ENCODE peak calls at places on chromosome 6, in seven cellular contexts. H is hepatocyte, R is mucosa of descending colon, X is H1, N is suprapubic skin, Q is heart right ventricle, T is stomach. Z is an unnamed sample. For H3K4me1 and H3K9me3, the result is how much of the 10 kb centered on the place peaks cover.

GRCh38 chr6:82182756-82183155 is 64.8 kb downstream of the IBTK start:
- DNase-seq in T (no peak), H (no peak), R (no peak), Q (no peak), X (no peak), N (no peak), Z (no peak)

GRCh38 chr6:88124925-88125557 is 41.1 kb downstream of the CNR1 start:
- DNase-seq in H (peak), N (no peak), T (no peak), X (no peak), Q (no peak), R (no peak), Z (no peak)

GRCh38 chr6:34441526-34441925 is 15.7 kb upstream of the RPS10 start:
- DNase-seq in X (no peak), R (no peak), Q (no peak), N (no peak), T (no peak), H (no peak), Z (no peak)

GRCh38 chr6:82362868-82363267 is 749 bp upstream of the TPBG start:
- DNase-seq in T (no peak), N (peak), R (no peak), Q (peak), H (peak), X (no peak), Z (no peak)

GRCh38 chr6:89145962-89146747 is at the start of gene PM20D2:
- DNase-seq in X (peak), T (peak), R (peak), N (peak), H (peak), Q (peak), Z (peak)

GRCh38 chr6:44041461-44042260 is 85.6 kb downstream of the MRPL14 start:
- DNase-seq in X (no peak), N (peak), R (no peak), H (peak), T (no peak), Q (no peak), Z (peak)

GRCh38 chr6:111663232-111663631 is 57.6 kb upstream of the TRAF3IP2 start:
- DNase-seq in H (no peak), Q (no peak), N (no peak), X (peak), T (no peak), R (no peak), Z (no peak)

GRCh38 chr6:12017263-12017662 is 5.2 kb downstream of the HIVEP1 start:
- DNase-seq in Q (no peak), T (no peak), X (no peak), R (peak), N (no peak), H (no peak), Z (no peak)

GRCh38 chr6:39044181-39044580 is 4.4 kb upstream of the GLP1R start:
- DNase-seq in T (no peak), H (no peak), X (no peak), N (no peak), R (no peak), Q (no peak), Z (no peak)

GRCh38 chr6:105810922-105811482 is 275.1 kb upstream of the PRDM1 start:
- DNase-seq in X (no peak), H (no peak), Q (no peak), N (no peak), R (no peak), T (no peak), Z (no peak)

GRCh38 chr6:106546322-106547052 is 82.8 kb downstream of the RTN4IP1 start:
- DNase-seq in T (no peak), R (no peak), X (no peak), H (peak), N (no peak), Q (no peak), Z (no peak)

GRCh38 chr6:29631209-29631810 is 1.7 kb downstream of the GABBR1 start:
- DNase-seq in T (no peak), Q (no peak), X (peak), R (no peak), N (no peak), H (peak), Z (no peak)

GRCh38 chr6:137827411-137827940 is 39.6 kb upstream of the TNFAIP3 start:
- DNase-seq in T (no peak), R (no peak), X (no peak), N (no peak), Q (no peak), H (no peak), Z (no peak)

GRCh38 chr6:132811276-132811675 is 3.1 kb upstream of the RPS12 start:
- DNase-seq in N (no peak), T (no peak), X (no peak), R (no peak), Q (no peak), H (peak), Z (no peak)

GRCh38 chr6:142728910-142729481 is 216.0 kb downstream of the HIVEP2 start:
- DNase-seq in T (no peak), X (no peak), R (no peak), Q (no peak), N (no peak), H (peak), Z (no peak)

GRCh38 chr6:14406616-14407343 is 289.2 kb downstream of the CD83 start:
- DNase-seq in T (no peak), H (no peak), Q (peak), R (no peak), X (no peak), N (no peak), Z (no peak)

GRCh38 chr6:23633986-23634385 is 492.0 kb upstream of the NRSN1 start:
- DNase-seq in R (no peak), X (no peak), Q (no peak), H (no peak), N (no peak), T (no peak), Z (no peak)

GRCh38 chr6:3013486-3013885 is 13.8 kb downstream of the NQO2 start:
- DNase-seq in R (no peak), Q (no peak), H (no peak), T (peak), N (no peak), X (no peak), Z (peak)

GRCh38 chr6:136723780-136724179 is 68.5 kb downstream of the MAP3K5 start:
- DNase-seq in T (no peak), R (no peak), X (no peak), Q (no peak), N (no peak), H (no peak), Z (no peak)

GRCh38 chr6:108760158-108761050 is 87.8 kb upstream of the ARMC2 start:
- DNase-seq in R (no peak), Q (peak), X (no peak), H (peak), T (no peak), N (no peak), Z (no peak)

GRCh38 chr6:108650781-108651180 is 90.1 kb downstream of the FOXO3 start:
- DNase-seq in X (no peak), R (no peak), N (no peak), H (no peak), T (no peak), Q (no peak), Z (no peak)

GRCh38 chr6:125906158-125906998 is 50.2 kb upstream of the HINT3 start:
- DNase-seq in Q (peak), N (no peak), T (peak), H (peak), R (peak), X (peak), Z (no peak)

DNA sequence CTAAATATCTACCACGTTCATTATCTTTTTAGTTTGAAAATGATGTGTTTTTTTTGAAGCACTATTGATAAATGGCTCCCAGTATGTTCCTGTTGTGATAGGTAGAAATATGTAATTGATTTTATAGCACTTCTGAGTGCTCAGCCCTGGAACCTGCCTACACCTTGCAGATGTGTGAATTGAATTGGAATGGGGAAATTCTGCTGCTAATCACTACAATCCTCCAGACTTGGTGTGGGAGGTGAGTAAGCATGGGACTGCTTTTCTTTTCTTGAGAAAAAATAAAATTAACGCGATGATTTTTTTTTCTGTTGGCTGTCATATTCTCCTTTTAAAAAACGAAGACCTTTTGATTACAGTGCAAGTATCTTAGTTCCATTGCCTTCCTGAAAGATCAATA is 37.1 kb upstream of the MLIP start:
- DNase-seq in R (no peak), X (no peak), Q (no peak), N (no peak), T (no peak), H (no peak), Z (no peak)
- H3K4me1 ChIP-seq in R (under half), X (under half), Q (under half), N (under half), T (under half), H (under half), Z (under half)

GRCh38 chr6:9851541-9852380 is 563.1 kb downstream of the TFAP2A start:
- DNase-seq in X (peak), T (no peak), N (no peak), Q (no peak), R (no peak), H (peak), Z (no peak)

GRCh38 chr6:9848094-9848493 is 566.8 kb downstream of the TFAP2A start:
- DNase-seq in T (no peak), R (no peak), H (no peak), Q (no peak), N (no peak), X (no peak), Z (no peak)

DNA sequence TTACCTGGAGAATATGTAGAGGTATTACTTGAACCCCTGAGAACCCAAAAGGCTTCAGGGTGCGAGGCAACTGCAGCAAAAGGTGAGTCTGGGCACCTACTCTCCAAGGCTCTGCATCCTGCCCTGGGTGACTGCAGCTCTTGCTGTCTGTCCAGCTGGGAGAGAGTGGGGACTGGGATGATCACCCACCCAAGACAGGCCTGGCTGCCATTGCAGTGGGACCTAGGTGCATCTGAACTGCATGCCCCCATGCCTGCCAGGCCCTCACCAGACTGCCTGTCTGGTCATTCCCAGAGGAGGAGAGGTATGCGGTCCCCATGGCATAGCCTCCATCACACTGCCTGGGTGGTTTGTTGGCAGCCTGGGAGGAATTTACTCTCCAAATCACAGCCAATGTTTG is 563.9 kb downstream of the TFAP2A start:
- DNase-seq in N (no peak), Q (no peak), H (no peak), R (no peak), T (no peak), X (no peak), Z (no peak)
- H3K9me3 ChIP-seq in N (under half), Q (half or more), H (under half), R (under half), T (half or more), X (under half), Z (under half)

GRCh38 chr6:129444683-129445082 is 265.3 kb downstream of the ARHGAP18 start:
- DNase-seq in N (no peak), R (no peak), T (no peak), X (no peak), H (no peak), Q (no peak), Z (no peak)

GRCh38 chr6:129446272-129446851 is 263.6 kb downstream of the ARHGAP18 start:
- DNase-seq in N (no peak), H (no peak), Q (no peak), R (no peak), T (no peak), X (no peak), Z (no peak)

GRCh38 chr6:129440691-129441090 is 269.3 kb downstream of the ARHGAP18 start:
- DNase-seq in T (no peak), N (no peak), R (no peak), X (no peak), Q (no peak), H (peak), Z (no peak)
- TF ChIP-seq CTCF in T (no peak), N (no peak), R (no peak), X (no peak), Q (no peak), H (no peak), Z (no peak)

GRCh38 chr6:30828027-30828962 is 56.0 kb upstream of the DDR1 start:
- DNase-seq in T (peak), N (peak), Q (peak), H (peak), X (peak), R (peak), Z (peak)
- H3K4me1 ChIP-seq in T (under half), N (under half), Q (under half), H (under half), X (under half), R (under half), Z (under half)

GRCh38 chr6:30873137-30873640 is 11.1 kb upstream of the DDR1 start:
- DNase-seq in Q (no peak), T (no peak), H (no peak), R (no peak), X (no peak), N (no peak), Z (no peak)
- H3K9me3 ChIP-seq in Q (under half), T (under half), H (under half), R (under half), X (under half), N (under half), Z (under half)

GRCh38 chr6:15512126-15512525 is 150.7 kb downstream of the DTNBP1 start:
- DNase-seq in H (no peak), Q (peak), R (peak), N (no peak), T (no peak), X (no peak), Z (no peak)
- TF ChIP-seq CTCF in H (peak), Q (peak), R (no peak), N (no peak), T (no peak), X (no peak), Z (no peak)

GRCh38 chr6:10583509-10583908 is 62.4 kb downstream of the GCNT2 start:
- DNase-seq in X (no peak), H (peak), T (no peak), Q (no peak), N (no peak), R (no peak), Z (no peak)
- H3K4me1 ChIP-seq in X (half or more), H (under half), T (under half), Q (under half), N (under half), R (under half), Z (under half)

GRCh38 chr6:79373880-79374279 is 139.4 kb upstream of the HMGN3 start:
- DNase-seq in Q (no peak), T (no peak), H (no peak), N (no peak), R (no peak), X (no peak), Z (no peak)

GRCh38 chr6:79373246-79373645 is 138.8 kb upstream of the HMGN3 start:
- DNase-seq in R (no peak), N (no peak), X (no peak), T (peak), Q (no peak), H (peak), Z (no peak)

GRCh38 chr6:79374308-79374707 is 139.8 kb upstream of the HMGN3 start:
- DNase-seq in N (no peak), R (no peak), T (no peak), Q (no peak), X (no peak), H (no peak), Z (no peak)

GRCh38 chr6:79372757-79373156 is 138.3 kb upstream of the HMGN3 start:
- DNase-seq in Q (no peak), X (no peak), N (no peak), T (no peak), H (no peak), R (no peak), Z (no peak)

DNA sequence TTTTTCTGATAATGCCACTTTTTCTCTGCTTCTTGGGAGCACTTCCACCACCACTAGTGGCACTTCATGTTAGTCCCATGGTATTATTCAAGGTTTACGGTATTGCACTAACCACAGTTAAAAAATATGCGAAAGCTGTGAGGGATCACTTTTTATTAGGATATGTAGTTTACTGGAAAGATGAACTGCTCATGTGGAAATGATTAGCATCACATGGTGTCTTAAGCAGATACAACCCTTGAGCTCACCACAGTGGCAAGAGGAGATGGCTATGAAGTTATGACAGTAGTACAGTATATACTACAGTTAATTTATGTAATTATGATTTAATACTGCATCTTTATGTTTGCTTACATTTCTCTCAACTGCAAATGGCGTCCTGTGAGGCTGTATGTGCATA is 134.5 kb upstream of the HMGN3 start:
- DNase-seq in T (no peak), X (no peak), N (no peak), R (no peak), H (no peak), Q (no peak), Z (no peak)
- H3K9me3 ChIP-seq in T (under half), X (under half), N (under half), R (under half), H (under half), Q (half or more), Z (under half)

DNA sequence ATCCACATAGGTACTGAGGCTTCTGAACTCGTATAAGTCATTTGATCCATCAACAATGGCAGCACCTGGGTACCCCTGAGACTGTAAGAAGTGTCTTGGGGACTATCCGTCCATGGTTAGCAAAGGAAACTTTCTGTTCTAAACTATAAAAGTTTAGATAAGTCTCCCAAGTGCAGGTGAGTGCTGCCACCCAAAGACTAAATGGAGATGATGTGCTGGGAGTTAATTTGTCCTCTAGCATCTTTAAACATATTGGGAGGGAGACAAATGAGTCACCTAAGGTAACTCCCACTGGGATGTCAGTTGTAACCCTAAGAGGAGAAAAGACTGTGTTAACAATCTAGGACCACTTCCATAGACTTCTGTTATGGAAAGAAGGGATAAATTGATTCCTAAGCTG is 6.2 kb downstream of the BEND6 start:
- DNase-seq in T (no peak), X (no peak), R (no peak), H (no peak), N (no peak), Q (no peak), Z (no peak)
- TF ChIP-seq CTCF in T (no peak), X (no peak), R (no peak), H (no peak), N (no peak), Q (no peak), Z (peak)

Z was measured in RWPE2.